ENCODE peak calls at places on chromosomes 12 and 14, in ten cellular contexts. Q is breast epithelium; E is mucosa of descending colon; H is neural progenitor cell; X is PC-3; Y is CD8-positive, alpha-beta T cell; A is astrocyte; D is tibial nerve; K is stomach; L is spleen. O is an unnamed sample. For H3K36me3, the result is how much of the 10 kb centered on the place peaks cover.

GRCh38 chr12:128693115-128693514 is 130.6 kb downstream of the SLC15A4 start:
- DNase-seq in X (no peak), E (no peak), L (no peak), Q (no peak), Y (no peak), A (no peak), H (no peak), D (no peak), K (no peak), O (no peak)

GRCh38 chr12:59070534-59070933 is 150.2 kb upstream of the LRIG3 start:
- DNase-seq in Y (no peak), L (no peak), D (no peak), X (peak), A (peak), K (no peak), Q (no peak), H (no peak), E (no peak), O (no peak)

GRCh38 chr12:123152823-123153222 is 1.9 kb upstream of the PITPNM2 start:
- DNase-seq in A (no peak), H (no peak), E (no peak), X (no peak), D (no peak), L (no peak), K (no peak), Q (no peak), Y (no peak), O (no peak)

GRCh38 chr14:104048758-104049496 is 36.6 kb upstream of the ASPG start:
- DNase-seq in Y (no peak), X (peak), H (no peak), Q (no peak), K (no peak), L (no peak), E (no peak), D (no peak), A (no peak), O (peak)

GRCh38 chr12:124179936-124180605 is 114.8 kb upstream of the RFLNA start:
- DNase-seq in E (no peak), X (no peak), A (peak), D (no peak), Q (no peak), K (no peak), L (no peak), Y (no peak), H (no peak), O (no peak)

GRCh38 chr12:57732726-57733593 is 5.6 kb downstream of the AGAP2 start:
- DNase-seq in Y (no peak), X (no peak), E (no peak), H (no peak), Q (no peak), K (no peak), A (no peak), D (no peak), L (no peak), O (no peak)

GRCh38 chr14:71932229-71932951 is at the start of gene RGS6:
- DNase-seq in Y (no peak), Q (no peak), E (peak), L (no peak), H (peak), K (peak), A (peak), X (peak), D (no peak), O (no peak)

GRCh38 chr12:123942911-123943648 is 29.6 kb downstream of the CCDC92 start:
- DNase-seq in D (no peak), X (no peak), H (no peak), E (no peak), A (peak), Q (no peak), L (no peak), K (no peak), Y (no peak), O (no peak)

GRCh38 chr14:77301103-77301502 is 19.6 kb downstream of the POMT2 start:
- DNase-seq in K (peak), Y (peak), D (peak), H (peak), A (peak), E (peak), X (peak), L (peak), Q (peak), O (peak)

GRCh38 chr12:53005215-53005985 is 856 bp upstream of the EIF4B start:
- DNase-seq in D (no peak), K (no peak), Q (no peak), L (peak), Y (no peak), A (no peak), H (peak), E (peak), X (no peak), O (no peak)

GRCh38 chr12:28506271-28506670 is 316.0 kb downstream of the CCDC91 start:
- DNase-seq in L (no peak), Y (no peak), H (no peak), A (peak), K (no peak), Q (no peak), E (no peak), X (no peak), D (no peak), O (no peak)

GRCh38 chr12:120115692-120116442 is 686 bp downstream of the RAB35 start:
- DNase-seq in H (no peak), A (no peak), D (no peak), Q (no peak), K (no peak), E (peak), X (peak), Y (no peak), L (no peak), O (no peak)

GRCh38 chr12:121762269-121762668 is 31.2 kb downstream of the RHOF start:
- DNase-seq in D (no peak), H (no peak), E (no peak), Y (no peak), K (no peak), A (peak), L (no peak), Q (no peak), X (no peak), O (no peak)

GRCh38 chr14:92515510-92516343 is 2.1 kb downstream of the RIN3 start:
- DNase-seq in Q (no peak), A (no peak), X (no peak), D (no peak), Y (no peak), E (no peak), H (no peak), L (peak), K (no peak), O (no peak)

GRCh38 chr14:70602254-70602653 is 1.8 kb upstream of the MED6 start:
- DNase-seq in K (no peak), L (no peak), Q (no peak), E (no peak), Y (no peak), H (no peak), A (no peak), X (no peak), D (no peak), O (no peak)

GRCh38 chr12:3231399-3231876 is 154.3 kb downstream of the TSPAN9 start:
- DNase-seq in A (peak), Q (no peak), Y (no peak), K (no peak), X (no peak), L (no peak), H (peak), E (no peak), D (no peak), O (no peak)

GRCh38 chr12:33669349-33669748 is 229.7 kb upstream of the SYT10 start:
- DNase-seq in D (no peak), E (no peak), X (no peak), K (no peak), Y (no peak), A (no peak), Q (no peak), H (no peak), L (no peak), O (no peak)

GRCh38 chr12:109833307-109834189 is at the start of gene TRPV4:
- DNase-seq in X (peak), D (no peak), L (no peak), K (peak), H (peak), Y (no peak), A (no peak), E (no peak), Q (no peak), O (no peak)

GRCh38 chr12:121964813-121965643 is 46.6 kb downstream of the CFAP251 start:
- DNase-seq in D (no peak), K (no peak), L (no peak), Y (no peak), E (no peak), H (no peak), X (peak), A (peak), Q (no peak), O (no peak)

GRCh38 chr12:89542912-89543592 is 17.2 kb upstream of the POC1B start:
- DNase-seq in E (peak), D (peak), Y (peak), Q (no peak), X (peak), K (peak), A (peak), L (no peak), H (peak), O (no peak)

GRCh38 chr12:49296034-49296835 is 1.3 kb downstream of the PRPH start:
- DNase-seq in L (peak), E (peak), X (peak), A (no peak), K (peak), Y (peak), D (no peak), Q (no peak), H (peak), O (no peak)

GRCh38 chr12:3187846-3188755 is 110.9 kb downstream of the TSPAN9 start:
- DNase-seq in Q (no peak), H (no peak), A (no peak), K (peak), L (no peak), X (no peak), D (no peak), Y (no peak), E (no peak), O (no peak)

GRCh38 chr12:12726543-12727093 is 9.4 kb downstream of the CDKN1B start:
- DNase-seq in A (peak), L (no peak), E (no peak), K (no peak), Y (no peak), X (peak), D (no peak), Q (no peak), H (no peak), O (no peak)

GRCh38 chr14:24273422-24273998 is 2.1 kb upstream of the RABGGTA start:
- DNase-seq in K (no peak), X (peak), H (no peak), E (no peak), D (no peak), L (no peak), A (no peak), Y (no peak), Q (no peak), O (no peak)

GRCh38 chr14:33052899-33053400 is 114.3 kb downstream of the NPAS3 start:
- DNase-seq in Y (no peak), X (no peak), E (no peak), A (no peak), H (no peak), D (no peak), Q (no peak), K (no peak), L (no peak), O (no peak)

GRCh38 chr12:115820661-115821060 is 456.8 kb downstream of the MED13L start:
- DNase-seq in X (no peak), Q (no peak), L (no peak), A (no peak), K (no peak), D (no peak), Y (no peak), E (no peak), H (no peak), O (no peak)

GRCh38 chr12:16075887-16076286 is 164.8 kb downstream of the DERA start:
- DNase-seq in K (no peak), L (no peak), Y (no peak), A (no peak), D (no peak), E (no peak), H (no peak), X (no peak), Q (no peak), O (no peak)

GRCh38 chr12:115421796-115422709 is 738.1 kb upstream of the TBX3 start:
- DNase-seq in H (no peak), L (no peak), D (no peak), E (no peak), Y (no peak), A (no peak), X (no peak), Q (no peak), K (no peak), O (no peak)

GRCh38 chr12:11723993-11724392 is 74.5 kb downstream of the ETV6 start:
- DNase-seq in X (no peak), Q (no peak), K (no peak), D (no peak), E (no peak), H (peak), A (peak), L (no peak), Y (no peak), O (no peak)

GRCh38 chr12:114799574-114800487 is 115.9 kb upstream of the TBX3 start:
- DNase-seq in D (peak), E (peak), X (no peak), A (no peak), H (peak), L (no peak), Q (no peak), K (peak), Y (no peak), O (no peak)

GRCh38 chr12:92369643-92370042 is 224.0 kb upstream of the BTG1 start:
- DNase-seq in K (no peak), L (no peak), E (no peak), X (peak), Q (no peak), Y (no peak), A (peak), H (no peak), D (no peak), O (peak)

GRCh38 chr12:131202592-131203378 is 249.1 kb downstream of the ADGRD1 start:
- DNase-seq in H (no peak), Y (no peak), E (no peak), K (no peak), A (no peak), Q (no peak), X (no peak), L (peak), D (no peak), O (no peak)

GRCh38 chr14:58730793-58731464 is 93.2 kb downstream of the DACT1 start:
- DNase-seq in E (no peak), Q (no peak), A (no peak), H (no peak), D (no peak), L (no peak), X (no peak), K (no peak), Y (no peak), O (no peak)

GRCh38 chr12:22046968-22047390 is 961 bp downstream of the CMAS start:
- DNase-seq in Y (no peak), K (no peak), E (no peak), A (peak), Q (no peak), D (no peak), H (no peak), L (no peak), X (peak), O (no peak)

GRCh38 chr14:95683793-95684192 is 2.4 kb upstream of the TCL1B start:
- DNase-seq in L (no peak), Q (no peak), K (peak), A (no peak), Y (no peak), E (peak), D (no peak), H (peak), X (peak), O (no peak)

GRCh38 chr12:108759914-108760313 is 28.6 kb upstream of the CORO1C start:
- DNase-seq in Y (no peak), L (peak), A (no peak), E (no peak), K (no peak), Q (no peak), X (no peak), D (no peak), H (no peak), O (no peak)

GRCh38 chr12:51622564-51622963 is 31.5 kb downstream of the SCN8A start:
- DNase-seq in H (no peak), D (no peak), L (no peak), A (peak), K (no peak), Q (no peak), X (peak), Y (no peak), E (no peak), O (peak)

GRCh38 chr14:73721101-73721821 is 7.1 kb upstream of the PNMA1 start:
- DNase-seq in Q (no peak), K (no peak), H (peak), Y (no peak), D (no peak), L (no peak), X (peak), A (no peak), E (no peak), O (no peak)
- H3K36me3 ChIP-seq in Q (under half), K (half or more), H (under half), Y (half or more), D (under half), L (half or more), X (half or more), A (under half), E (under half), O (under half)

DNA sequence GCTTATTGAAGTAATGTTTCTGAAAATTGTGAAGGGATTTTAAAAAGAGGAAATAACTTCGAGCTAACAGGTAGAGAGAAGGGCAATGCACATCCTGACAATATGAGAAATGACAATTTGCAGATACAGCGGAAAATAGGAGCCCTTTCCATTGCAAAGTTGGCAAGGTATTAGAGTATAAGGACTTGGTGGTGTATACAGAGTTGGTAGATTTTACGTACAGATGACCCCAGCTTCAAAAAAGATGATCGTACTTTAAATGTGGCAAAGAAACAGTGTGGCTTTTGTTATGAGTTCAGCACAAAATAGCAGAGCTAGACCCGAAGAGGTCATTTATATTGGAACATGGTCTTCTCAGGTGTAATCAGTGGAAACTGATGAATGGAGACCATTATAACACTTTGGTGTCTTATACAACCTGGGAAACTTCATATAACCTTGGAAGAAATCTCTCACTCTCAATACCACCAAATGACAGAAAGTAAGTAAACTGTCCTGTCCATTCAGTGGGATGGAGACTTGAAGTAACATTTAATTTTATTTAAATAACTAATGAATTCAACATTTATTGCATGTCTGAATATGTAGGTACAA is 2.3 kb downstream of the CLEC2B start:
- DNase-seq in Q (no peak), D (no peak), L (no peak), X (no peak), E (no peak), A (no peak), Y (no peak), K (no peak), H (no peak), O (no peak)
- H3K4me3 ChIP-seq in Q (peak), D (peak), L (peak), X (no peak), E (no peak), A (no peak), Y (peak), K (peak), H (no peak), O (no peak)

DNA sequence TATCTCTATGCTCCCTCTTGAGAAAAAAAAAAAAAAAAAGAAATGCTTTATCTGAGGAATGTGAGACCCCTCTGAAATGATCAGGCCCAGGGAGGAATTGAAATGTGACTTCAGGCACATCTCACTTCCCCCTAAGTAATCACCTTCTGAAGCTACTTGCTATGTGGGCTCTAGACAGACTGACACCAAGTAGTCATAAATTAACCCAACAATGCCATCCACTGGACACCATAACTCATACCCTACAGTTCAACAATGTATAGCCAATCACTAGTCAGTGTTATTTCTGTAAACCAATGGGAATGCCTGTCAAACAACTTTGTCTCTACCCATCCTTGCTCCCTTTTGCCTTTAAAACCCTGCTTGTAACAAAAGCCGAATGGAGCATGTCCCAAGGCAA is 182.8 kb upstream of the TMPO start:
- DNase-seq in L (no peak), A (no peak), H (no peak), Y (no peak), K (no peak), Q (no peak), X (no peak), D (no peak), E (no peak), O (no peak)
- TF ChIP-seq CTCF in L (no peak), A (no peak), H (no peak), Y (no peak), K (no peak), Q (no peak), X (no peak), D (no peak), E (no peak), O (no peak)

DNA sequence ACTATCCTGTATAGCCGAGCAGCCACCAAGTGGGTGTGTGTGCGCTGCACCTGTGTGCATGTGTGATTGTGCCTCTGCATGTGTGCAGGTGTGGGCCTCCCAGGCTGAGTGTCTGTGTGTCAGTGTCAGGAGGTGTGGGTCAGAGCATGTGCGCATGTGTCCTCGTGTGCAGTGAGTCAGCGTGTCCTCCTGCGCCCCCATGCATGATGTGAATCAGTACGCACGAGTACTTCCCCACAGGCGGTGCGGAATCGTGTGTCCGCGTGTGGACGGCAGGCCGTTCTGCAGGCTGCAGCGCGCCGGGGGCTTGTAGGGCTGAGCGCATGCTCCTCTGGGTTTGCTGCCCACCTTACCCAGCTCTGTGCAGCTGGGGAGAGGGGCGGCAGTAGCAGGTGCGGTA is 34.2 kb downstream of the DTX1 start:
- DNase-seq in E (no peak), A (no peak), X (no peak), H (no peak), L (peak), Q (no peak), K (no peak), Y (no peak), D (no peak), O (no peak)
- H3K36me3 ChIP-seq in E (under half), A (under half), X (under half), H (under half), L (under half), Q (under half), K (under half), Y (under half), D (under half), O (under half)

O was measured in kidney epithelial cell.